ENCODE peak calls at places on chromosomes 7 and 10, in four cellular contexts. H is OCI-LY7, Q is HFFc6, T is fibroblast of gingiva. P is an unnamed sample.

GRCh38 chr10:88066876-88067275 is 203.5 kb downstream of the PTEN start:
- DNase-seq in H (peak; percentile 86), Q (no peak), T (no peak), P (peak; percentile 82)

GRCh38 chr10:131928248-131929095 is 27.7 kb downstream of the PPP2R2D start:
- DNase-seq in H (no peak), Q (no peak), T (no peak), P (no peak)

GRCh38 chr7:108012499-108013430 is 9.8 kb upstream of the LAMB1 start:
- DNase-seq in H (no peak), Q (no peak), T (no peak), P (no peak)

GRCh38 chr7:129688503-129689222 is 77.1 kb downstream of the NRF1 start:
- DNase-seq in H (no peak), Q (no peak), T (peak; percentile 27), P (no peak)

GRCh38 chr10:21526952-21527633 is 1.6 kb upstream of the SKIDA1 start:
- DNase-seq in H (no peak), Q (no peak), T (peak; percentile 72), P (peak; percentile 72)

GRCh38 chr10:94489107-94489506 is 56.5 kb upstream of the HELLS start:
- DNase-seq in H (no peak), Q (no peak), T (no peak), P (no peak)

GRCh38 chr10:109933984-109934565 is 10.8 kb upstream of the XPNPEP1 start:
- DNase-seq in H (no peak), Q (no peak), T (peak; percentile 42), P (peak; percentile 53)

GRCh38 chr10:130766071-130766470 is 545.5 kb downstream of the TCERG1L start:
- DNase-seq in H (no peak), Q (no peak), T (no peak), P (no peak)

GRCh38 chr7:157977717-157978470 is 609.7 kb downstream of the PTPRN2 start:
- DNase-seq in H (no peak), Q (no peak), T (no peak), P (no peak)

GRCh38 chr7:112908106-112908505 is 117.9 kb upstream of the TMEM168 start:
- DNase-seq in H (no peak), Q (no peak), T (no peak), P (no peak)

GRCh38 chr7:46651070-46651469 is 730.0 kb upstream of the IGFBP3 start:
- DNase-seq in H (no peak), Q (no peak), T (no peak), P (no peak)

GRCh38 chr10:14574291-14574690 is 200.4 kb downstream of the FAM107B start:
- DNase-seq in H (no peak), Q (no peak), T (peak; percentile 29), P (no peak)

GRCh38 chr7:79971058-79971457 is 163.6 kb upstream of the GNAI1 start:
- DNase-seq in H (no peak), Q (no peak), T (no peak), P (no peak)

GRCh38 chr10:92328999-92329398 is 38.0 kb downstream of the MARCHF5 start:
- DNase-seq in H (no peak), Q (no peak), T (no peak), P (no peak)

GRCh38 chr7:12504144-12504543 is 66.4 kb upstream of the SCIN start:
- DNase-seq in H (no peak), Q (no peak), T (no peak), P (no peak)

GRCh38 chr10:98636921-98637329 is 190.2 kb upstream of the HPS1 start:
- DNase-seq in H (no peak), Q (peak; percentile 49), T (peak; percentile 9), P (no peak)

GRCh38 chr7:42080831-42081230 is 156.2 kb downstream of the GLI3 start:
- DNase-seq in H (no peak), Q (no peak), T (peak; percentile 48), P (peak; percentile 7)

GRCh38 chr7:150629347-150629746 is 2.8 kb downstream of the GIMAP6 start:
- DNase-seq in H (no peak), Q (no peak), T (no peak), P (no peak)

GRCh38 chr7:43674559-43675436 is 54.5 kb downstream of the COA1 start:
- DNase-seq in H (no peak), Q (peak; percentile 80), T (peak; percentile 57), P (no peak)

GRCh38 chr7:70230761-70231160 is 632.5 kb downstream of the AUTS2 start:
- DNase-seq in H (no peak), Q (no peak), T (no peak), P (no peak)

GRCh38 chr10:30825495-30825894 is 195.9 kb upstream of the LYZL2 start:
- DNase-seq in H (no peak), Q (no peak), T (peak; percentile 14), P (no peak)

GRCh38 chr7:142519077-142519789 is 230.0 kb upstream of the PRSS1 start:
- DNase-seq in H (no peak), Q (peak; percentile 23), T (peak; percentile 27), P (no peak)

GRCh38 chr10:119419931-119420330 is 122.6 kb downstream of the RGS10 start:
- DNase-seq in H (no peak), Q (no peak), T (no peak), P (no peak)

GRCh38 chr10:119165171-119166110 is at the start of gene SFXN4:
- DNase-seq in H (peak; percentile 80), Q (peak; percentile 38), T (peak; percentile 61), P (peak; percentile 74)